ENCODE peak calls at places on chromosome 11, in four cellular contexts. B is heart left ventricle, M is upper lobe of right lung, S is HCT116. Z is an unnamed sample. For H3K36me3 and H3K4me1, the result is how much of the 10 kb centered on the place peaks cover.

GRCh38 chr11:9754041-9754471 is 90.2 kb downstream of the SWAP70 start:
- DNase-seq in S (no peak), B (no peak), M (no peak), Z (no peak)

GRCh38 chr11:31823372-31824371 is 12.6 kb upstream of the PAX6 start:
- DNase-seq in M (no peak), B (no peak), S (no peak), Z (no peak)

GRCh38 chr11:133326332-133326731 is 206.0 kb downstream of the OPCML start:
- DNase-seq in M (no peak), B (no peak), S (no peak), Z (no peak)

GRCh38 chr11:73412308-73412707 is 36.1 kb downstream of the RELT start:
- DNase-seq in B (no peak), S (no peak), M (no peak), Z (no peak)

GRCh38 chr11:85653048-85653447 is 5.3 kb downstream of the TMEM126A start:
- DNase-seq in B (no peak), M (no peak), S (no peak), Z (no peak)

GRCh38 chr11:96154802-96155520 is 188.0 kb downstream of the MAML2 start:
- DNase-seq in B (no peak), S (no peak), M (no peak), Z (no peak)

GRCh38 chr11:94926698-94927237 is 46.6 kb downstream of the CWC15 start:
- DNase-seq in B (peak), S (no peak), M (peak), Z (peak)

GRCh38 chr11:48384670-48385069 is 18.4 kb upstream of the OR4C5 start:
- DNase-seq in S (no peak), B (no peak), M (no peak), Z (no peak)

GRCh38 chr11:40602866-40603578 is 856.4 kb downstream of the LRRC4C start:
- DNase-seq in B (no peak), M (no peak), S (no peak), Z (no peak)

GRCh38 chr11:12280838-12281565 is 96.4 kb upstream of the PARVA start:
- DNase-seq in S (no peak), M (no peak), B (no peak), Z (no peak)

GRCh38 chr11:75665126-75665525 is 3.7 kb downstream of the MAP6 start:
- DNase-seq in B (no peak), M (no peak), S (no peak), Z (no peak)

GRCh38 chr11:4607782-4608666 is at the start of gene TRIM68:
- DNase-seq in S (peak), B (peak), M (peak), Z (peak)

GRCh38 chr11:57239348-57239747 is 2.3 kb upstream of the APLNR start:
- DNase-seq in M (no peak), B (no peak), S (no peak), Z (no peak)

DNA sequence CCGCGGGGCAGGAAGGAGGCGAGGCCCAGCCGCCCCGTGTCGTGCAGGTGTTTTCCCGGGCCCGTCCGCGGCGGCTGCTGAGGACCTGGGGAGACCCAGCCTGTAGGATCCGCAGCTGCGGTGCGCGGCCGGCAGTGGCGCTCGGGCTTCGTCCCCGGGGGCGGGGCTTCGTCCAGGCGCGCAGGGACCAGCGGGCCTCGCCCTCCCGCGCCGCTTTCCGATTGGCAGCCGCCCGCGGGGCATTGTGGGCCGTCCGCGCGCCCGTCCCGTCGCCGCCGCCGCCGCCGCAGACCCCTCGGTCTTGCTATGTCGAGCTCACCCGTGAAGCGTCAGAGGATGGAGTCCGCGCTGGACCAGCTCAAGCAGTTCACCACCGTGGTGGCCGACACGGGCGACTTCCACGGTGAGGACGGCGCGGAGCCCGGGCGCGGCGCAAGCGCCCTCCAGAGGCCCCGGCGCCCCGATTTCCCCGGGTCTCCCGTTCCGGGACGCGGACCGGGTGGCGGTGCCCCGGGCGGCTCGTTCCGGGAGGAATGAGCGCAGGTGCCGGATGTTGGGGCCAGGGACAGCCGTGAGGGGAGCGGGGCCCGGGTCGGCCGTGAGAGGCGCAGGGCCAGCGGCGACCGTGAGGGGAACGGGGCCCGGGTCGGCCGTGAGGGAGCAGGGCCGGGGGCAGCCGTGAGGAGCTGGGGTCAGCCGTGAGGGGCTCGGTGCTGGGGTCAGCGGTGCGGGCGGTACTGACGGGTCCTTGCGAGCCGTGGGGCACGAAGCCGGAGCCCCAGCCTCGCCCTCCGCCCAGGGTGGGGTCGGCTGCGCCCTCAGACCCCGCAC is at the start of gene TALDO1:
- DNase-seq in M (peak), S (peak), B (peak), Z (peak)
- TF ChIP-seq CTCF in M (peak), S (no peak), B (peak), Z (peak)

GRCh38 chr11:67304511-67305113 is 1.3 kb downstream of the SSH3 start:
- DNase-seq in B (no peak), S (no peak), M (peak), Z (no peak)

GRCh38 chr11:67309166-67309565 is 5.8 kb downstream of the SSH3 start:
- DNase-seq in M (peak), S (no peak), B (no peak), Z (no peak)

GRCh38 chr11:67308031-67308866 is 4.9 kb downstream of the SSH3 start:
- DNase-seq in B (no peak), S (no peak), M (peak), Z (no peak)

GRCh38 chr11:67307545-67308001 is 4.2 kb downstream of the SSH3 start:
- DNase-seq in M (peak), S (no peak), B (no peak), Z (no peak)

GRCh38 chr11:67306769-67307544 is 3.6 kb downstream of the SSH3 start:
- DNase-seq in B (no peak), S (no peak), M (peak), Z (no peak)
- H3K36me3 ChIP-seq in B (under half), S (under half), M (under half), Z (under half)

GRCh38 chr11:119378851-119379465 is 2.5 kb downstream of the USP2 start:
- DNase-seq in M (no peak), B (peak), S (no peak), Z (no peak)
- H3K4me1 ChIP-seq in M (under half), B (under half), S (under half), Z (under half)

DNA sequence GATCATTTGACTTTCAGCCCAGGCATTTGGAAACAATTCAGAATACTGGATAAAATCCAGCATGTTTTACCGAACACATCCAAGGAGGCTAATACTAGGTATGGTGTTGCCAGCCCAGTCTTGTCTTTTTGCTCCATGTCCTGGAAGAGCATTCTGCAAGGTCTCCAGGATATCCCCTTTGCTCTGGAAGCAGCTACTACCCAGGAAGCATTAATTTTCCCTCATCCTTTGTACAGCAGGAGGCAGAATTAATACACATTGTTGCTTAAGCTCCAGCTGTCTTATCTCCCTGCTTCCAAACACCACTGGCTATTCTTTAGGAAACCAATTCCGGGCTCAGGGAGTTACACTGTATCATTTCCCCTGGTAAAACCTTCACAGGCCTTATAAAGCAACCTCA is 1.6 kb upstream of the UBASH3B start:
- DNase-seq in S (no peak), B (no peak), M (no peak), Z (no peak)
- TF ChIP-seq CTCF in S (no peak), B (no peak), M (peak), Z (no peak)

GRCh38 chr11:18299724-18300123 is 22.2 kb downstream of the HPS5 start:
- DNase-seq in S (no peak), B (no peak), M (no peak), Z (no peak)
- H3K36me3 ChIP-seq in S (under half), B (half or more), M (half or more), Z (under half)

DNA sequence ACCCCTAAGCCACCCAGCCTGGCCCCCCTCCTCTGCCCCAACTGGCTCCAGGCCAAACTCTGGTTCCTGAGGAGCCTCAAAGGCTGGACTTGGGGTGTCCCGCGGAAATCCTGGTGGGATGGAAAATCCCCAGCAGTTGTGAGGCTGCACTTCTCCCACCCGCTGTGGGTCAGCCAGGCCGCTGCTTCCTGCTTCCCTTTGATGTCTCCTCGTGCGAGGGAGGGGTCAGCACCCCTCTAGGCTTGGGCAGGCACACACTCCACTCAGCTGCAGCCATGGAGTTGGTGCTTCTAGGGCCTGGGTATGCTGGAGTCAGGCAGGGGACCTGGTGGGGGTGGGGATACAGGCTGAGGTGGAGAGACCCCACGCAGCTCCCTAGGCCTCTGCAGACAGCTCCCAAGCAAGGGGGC is 12.0 kb downstream of the KCNQ1OT1 start:
- DNase-seq in B (peak), M (peak), S (no peak), Z (peak)
- H3K4me1 ChIP-seq in B (under half), M (under half), S (under half), Z (under half)

DNA sequence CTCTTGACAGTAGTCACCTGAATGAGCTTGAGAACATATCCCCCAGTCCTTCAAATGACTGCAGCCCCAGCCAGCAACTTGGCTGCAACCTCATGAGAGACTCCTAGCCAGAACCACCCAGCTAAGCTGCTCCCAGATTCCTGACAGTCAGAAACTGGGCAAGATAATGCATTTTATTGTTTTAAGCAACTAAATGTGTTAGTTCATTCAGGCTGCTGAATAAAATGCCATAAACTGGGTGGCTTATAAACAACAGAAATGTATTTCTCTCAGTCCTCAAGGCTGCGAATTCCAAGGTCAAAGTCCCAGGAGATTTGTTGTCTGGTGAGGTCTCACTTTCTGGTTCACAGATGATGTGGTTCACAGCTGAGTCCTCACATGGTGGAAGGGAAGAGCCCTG is 5.8 kb upstream of the PAMR1 start:
- DNase-seq in M (no peak), S (no peak), B (no peak), Z (no peak)
- TF ChIP-seq CTCF in M (no peak), S (no peak), B (no peak), Z (no peak)

GRCh38 chr11:34145073-34145472 is 39.6 kb downstream of the NAT10 start:
- DNase-seq in S (no peak), B (no peak), M (no peak), Z (no peak)

GRCh38 chr11:34146411-34146810 is 41.0 kb downstream of the NAT10 start:
- DNase-seq in S (no peak), B (no peak), M (no peak), Z (no peak)

GRCh38 chr11:34147581-34147980 is 42.2 kb downstream of the NAT10 start:
- DNase-seq in S (no peak), M (no peak), B (no peak), Z (no peak)

GRCh38 chr11:34146866-34147265 is 41.4 kb downstream of the NAT10 start:
- DNase-seq in M (no peak), S (no peak), B (no peak), Z (no peak)

GRCh38 chr11:34145847-34146381 is 40.5 kb downstream of the NAT10 start:
- DNase-seq in S (no peak), M (no peak), B (no peak), Z (no peak)
- H3K36me3 ChIP-seq in S (half or more), M (half or more), B (half or more), Z (under half)

Z was measured in uterus.